ENCODE peak calls at places on chromosome 11, in four cellular contexts. N is astrocyte of the spinal cord, D is fibroblast of pulmonary artery, V is AG04450. S is an unnamed sample.

GRCh38 chr11:69899957-69900821 is 81.0 kb upstream of the FGF3 start:
- DNase-seq in D (no peak), V (no peak), N (peak), S (peak)

GRCh38 chr11:91850533-91851305 is 373.9 kb upstream of the FAT3 start:
- DNase-seq in V (no peak), N (no peak), D (no peak), S (no peak)

GRCh38 chr11:12792590-12792989 is 118.4 kb downstream of the TEAD1 start:
- DNase-seq in D (peak), V (no peak), N (peak), S (no peak)

GRCh38 chr11:46541593-46542371 is 52.0 kb downstream of the AMBRA1 start:
- DNase-seq in D (no peak), V (no peak), N (no peak), S (no peak)

GRCh38 chr11:122180435-122180834 is 64.4 kb upstream of the BLID start:
- DNase-seq in V (peak), D (peak), N (peak), S (peak)

GRCh38 chr11:125063429-125064043 is 431 bp downstream of the SLC37A2 start:
- DNase-seq in D (no peak), V (no peak), N (no peak), S (no peak)

GRCh38 chr11:1126491-1126926 is 31.2 kb upstream of the MUC5AC start:
- DNase-seq in N (no peak), V (no peak), D (no peak), S (no peak)

GRCh38 chr11:85464283-85464682 is 162.9 kb downstream of the DLG2 start:
- DNase-seq in N (no peak), V (no peak), D (no peak), S (no peak)

GRCh38 chr11:12705874-12706273 is 31.7 kb downstream of the TEAD1 start:
- DNase-seq in V (no peak), N (no peak), D (peak), S (no peak)

GRCh38 chr11:2522636-2523255 is 77.9 kb downstream of the KCNQ1 start:
- DNase-seq in D (no peak), N (no peak), V (no peak), S (no peak)

GRCh38 chr11:50174189-50174588 is 141.5 kb downstream of the OR4C45 start:
- DNase-seq in N (no peak), D (peak), V (no peak), S (no peak)

GRCh38 chr11:126830216-126830615 is 170.4 kb downstream of the KIRREL3 start:
- DNase-seq in N (no peak), D (no peak), V (no peak), S (no peak)

GRCh38 chr11:91851908-91852307 is 372.7 kb upstream of the FAT3 start:
- DNase-seq in N (no peak), V (no peak), D (no peak), S (no peak)

GRCh38 chr11:62922653-62923371 is 1.6 kb upstream of the CHRM1 start:
- DNase-seq in N (no peak), V (no peak), D (peak), S (no peak)

GRCh38 chr11:95596011-95596489 is 193.5 kb downstream of the FAM76B start:
- DNase-seq in V (no peak), D (peak), N (peak), S (no peak)